ENCODE peak calls at places on chromosomes 13 and 19, in seven cellular contexts. One of them, this sample, is unnamed.

GRCh38 chr13:94459116-94459515 is 20.4 kb downstream of the DCT start:
- DNase-seq in T-helper 22 cell: no peak
- DNase-seq in GF-D8: no peak
- DNase-seq in NCI-H460: no peak
- DNase-seq in kidney epithelial cell: no peak
- DNase-seq in kidney glomerular epithelial cell: no peak
- DNase-seq in caudate nucleus: no peak
- DNase-seq in this sample: no peak

GRCh38 chr19:54421169-54421516 is 5.9 kb downstream of the TTYH1 start:
- DNase-seq in kidney epithelial cell: no peak
- DNase-seq in caudate nucleus: no peak
- DNase-seq in kidney glomerular epithelial cell: no peak
- DNase-seq in NCI-H460: no peak
- DNase-seq in T-helper 22 cell: no peak
- DNase-seq in GF-D8: no peak
- DNase-seq in this sample: no peak

GRCh38 chr19:33052352-33052972 is 12.2 kb downstream of the RHPN2 start:
- DNase-seq in kidney glomerular epithelial cell: peak
- DNase-seq in NCI-H460: no peak
- DNase-seq in kidney epithelial cell: peak
- DNase-seq in caudate nucleus: no peak
- DNase-seq in GF-D8: no peak
- DNase-seq in T-helper 22 cell: no peak
- DNase-seq in this sample: peak

GRCh38 chr19:48631254-48631653 is 5.9 kb downstream of the DBP start:
- DNase-seq in T-helper 22 cell: no peak
- DNase-seq in NCI-H460: no peak
- DNase-seq in kidney epithelial cell: no peak
- DNase-seq in kidney glomerular epithelial cell: no peak
- DNase-seq in caudate nucleus: no peak
- DNase-seq in GF-D8: no peak
- DNase-seq in this sample: no peak

GRCh38 chr13:47862841-47863240 is 138.2 kb downstream of the SUCLA2 start:
- DNase-seq in T-helper 22 cell: no peak
- DNase-seq in caudate nucleus: no peak
- DNase-seq in kidney glomerular epithelial cell: no peak
- DNase-seq in GF-D8: no peak
- DNase-seq in NCI-H460: no peak
- DNase-seq in kidney epithelial cell: no peak
- DNase-seq in this sample: no peak

GRCh38 chr19:12956446-12957388 is at the start of gene GADD45GIP1:
- DNase-seq in GF-D8: peak
- DNase-seq in kidney glomerular epithelial cell: peak
- DNase-seq in caudate nucleus: peak
- DNase-seq in T-helper 22 cell: peak
- DNase-seq in NCI-H460: peak
- DNase-seq in kidney epithelial cell: no peak
- DNase-seq in this sample: peak

GRCh38 chr19:2339644-2340310 is 11.3 kb downstream of the SPPL2B start:
- DNase-seq in GF-D8: no peak
- DNase-seq in T-helper 22 cell: no peak
- DNase-seq in kidney glomerular epithelial cell: no peak
- DNase-seq in kidney epithelial cell: no peak
- DNase-seq in NCI-H460: no peak
- DNase-seq in caudate nucleus: no peak
- DNase-seq in this sample: no peak

GRCh38 chr13:70338608-70339007 is 230.4 kb upstream of the KLHL1 start:
- DNase-seq in kidney epithelial cell: no peak
- DNase-seq in kidney glomerular epithelial cell: no peak
- DNase-seq in NCI-H460: no peak
- DNase-seq in caudate nucleus: no peak
- DNase-seq in T-helper 22 cell: no peak
- DNase-seq in GF-D8: no peak
- DNase-seq in this sample: no peak

GRCh38 chr13:112647256-112647655 is 42.6 kb upstream of the ATP11A start:
- DNase-seq in kidney glomerular epithelial cell: no peak
- DNase-seq in GF-D8: no peak
- DNase-seq in caudate nucleus: no peak
- DNase-seq in kidney epithelial cell: no peak
- DNase-seq in NCI-H460: no peak
- DNase-seq in T-helper 22 cell: no peak
- DNase-seq in this sample: no peak

GRCh38 chr19:31419871-31420430 is 70.7 kb upstream of the TSHZ3 start:
- DNase-seq in T-helper 22 cell: no peak
- DNase-seq in caudate nucleus: no peak
- DNase-seq in kidney epithelial cell: no peak
- DNase-seq in kidney glomerular epithelial cell: no peak
- DNase-seq in GF-D8: no peak
- DNase-seq in NCI-H460: no peak
- DNase-seq in this sample: no peak